ENCODE peak calls at places on chromosomes 13 and 19, in four cellular contexts. S is IMR-90, U is endothelial cell of umbilical vein, B is GM12878. O is an unnamed sample.

GRCh38 chr13:51218691-51219090 is 3.5 kb upstream of the FAM124A start:
- DNase-seq in U (no peak), B (no peak), S (no peak), O (no peak)

GRCh38 chr19:32230441-32230840 is 115.0 kb upstream of the ZNF507 start:
- DNase-seq in S (no peak), U (no peak), B (no peak), O (no peak)

GRCh38 chr19:9078651-9079050 is 8.2 kb upstream of the OR1M1 start:
- DNase-seq in B (no peak), U (no peak), S (no peak), O (no peak)

GRCh38 chr19:34145741-34146202 is 26.5 kb upstream of the LSM14A start:
- DNase-seq in B (no peak), S (peak), U (peak), O (peak)

GRCh38 chr13:44004881-44005280 is 125.2 kb downstream of the LACC1 start:
- DNase-seq in B (no peak), U (peak), S (peak), O (no peak)

GRCh38 chr13:24688901-24689300 is 8.7 kb downstream of the ATP12A start:
- DNase-seq in B (no peak), S (no peak), U (no peak), O (no peak)

GRCh38 chr13:78382481-78382880 is 220.9 kb downstream of the POU4F1 start:
- DNase-seq in S (no peak), U (no peak), B (no peak), O (no peak)

GRCh38 chr13:51874651-51875050 is 12.9 kb downstream of the CCDC70 start:
- DNase-seq in S (no peak), U (no peak), B (no peak), O (no peak)

GRCh38 chr13:66563076-66563475 is 667.1 kb downstream of the PCDH9 start:
- DNase-seq in B (no peak), U (no peak), S (peak), O (no peak)

GRCh38 chr13:112977525-112977924 is 8.5 kb downstream of the MCF2L start:
- DNase-seq in S (no peak), B (no peak), U (no peak), O (no peak)

GRCh38 chr13:42875448-42876269 is 94.3 kb downstream of the FAM216B start:
- DNase-seq in B (no peak), S (peak), U (peak), O (no peak)

GRCh38 chr19:50649433-50650391 is at the start of gene C19orf81:
- DNase-seq in U (no peak), S (peak), B (no peak), O (peak)

GRCh38 chr19:16579381-16579780 is 7.2 kb upstream of the SLC35E1 start:
- DNase-seq in S (no peak), B (no peak), U (no peak), O (no peak)

GRCh38 chr19:16603090-16603489 is 24.9 kb downstream of the MED26 start:
- DNase-seq in U (no peak), S (no peak), B (no peak), O (no peak)

GRCh38 chr13:37617162-37617561 is 18.6 kb upstream of the POSTN start:
- DNase-seq in S (peak), U (peak), B (no peak), O (no peak)

GRCh38 chr19:6616011-6616410 is 25.1 kb upstream of the CD70 start:
- DNase-seq in S (no peak), U (no peak), B (no peak), O (no peak)

GRCh38 chr19:46297700-46298476 is 1.0 kb downstream of the HIF3A start:
- DNase-seq in B (no peak), S (no peak), U (peak), O (peak)

GRCh38 chr19:2032296-2032941 is 16.9 kb upstream of the BTBD2 start:
- DNase-seq in B (no peak), U (peak), S (peak), O (no peak)

GRCh38 chr13:75798353-75799245 is 162.5 kb downstream of the LMO7 start:
- DNase-seq in U (peak), S (peak), B (no peak), O (no peak)

GRCh38 chr19:55253842-55254624 is 4.8 kb downstream of the PPP6R1 start:
- DNase-seq in S (no peak), U (peak), B (peak), O (no peak)

GRCh38 chr13:73368608-73369007 is 309.8 kb downstream of the KLF5 start:
- DNase-seq in B (no peak), S (no peak), U (no peak), O (no peak)

GRCh38 chr13:51221674-51222509 is at the start of gene FAM124A:
- DNase-seq in S (peak), B (no peak), U (peak), O (peak)

GRCh38 chr19:21568816-21569496 is 63.6 kb downstream of the ZNF429 start:
- DNase-seq in B (no peak), S (peak), U (no peak), O (no peak)

GRCh38 chr13:28854657-28855056 is 34.5 kb downstream of the MTUS2 start:
- DNase-seq in U (no peak), S (no peak), B (no peak), O (peak)

GRCh38 chr19:12779162-12779993 is 4.0 kb upstream of the HOOK2 start:
- DNase-seq in U (peak), S (peak), B (no peak), O (peak)

GRCh38 chr19:12825259-12826131 is 8.9 kb downstream of the RTBDN start:
- DNase-seq in U (peak), B (no peak), S (no peak), O (peak)

GRCh38 chr19:50669319-50670101 is 20.3 kb downstream of the C19orf81 start:
- DNase-seq in B (no peak), S (peak), U (peak), O (peak)

GRCh38 chr13:21823416-21823815 is 152.5 kb downstream of the FGF9 start:
- DNase-seq in B (no peak), S (no peak), U (no peak), O (no peak)

GRCh38 chr13:112455476-112456059 is 79.4 kb downstream of the SPACA7 start:
- DNase-seq in B (no peak), U (no peak), S (no peak), O (no peak)

GRCh38 chr13:86830046-86830445 is 841.1 kb upstream of the SLITRK5 start:
- DNase-seq in S (no peak), B (no peak), U (no peak), O (no peak)

GRCh38 chr13:95710313-95710712 is 33.4 kb downstream of the DNAJC3 start:
- DNase-seq in B (no peak), U (peak), S (peak), O (no peak)

DNA sequence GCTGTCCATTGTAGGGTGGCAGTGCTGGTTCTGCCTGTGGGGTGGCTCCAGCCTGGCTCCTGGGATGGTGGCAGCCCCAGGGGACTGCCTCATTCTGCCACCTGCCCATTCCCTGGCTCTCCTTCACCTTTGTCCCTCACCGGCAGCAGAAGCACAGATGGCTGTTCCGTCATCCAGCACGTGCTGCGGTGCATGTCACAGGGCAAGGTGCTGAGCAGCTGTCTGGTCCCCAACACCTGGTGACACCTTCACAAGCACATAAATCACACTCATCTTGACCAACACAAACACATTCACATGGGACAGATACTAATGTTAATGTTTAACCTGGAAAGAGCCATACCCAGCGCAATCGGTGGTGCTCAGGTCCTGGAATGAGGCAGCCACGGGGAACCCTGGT is 126.8 kb downstream of the UQCRFS1 start:
- DNase-seq in B (no peak), S (no peak), U (no peak), O (no peak)
- TF ChIP-seq FOS in B (no peak), S (no peak), U (no peak), O (no peak)

DNA sequence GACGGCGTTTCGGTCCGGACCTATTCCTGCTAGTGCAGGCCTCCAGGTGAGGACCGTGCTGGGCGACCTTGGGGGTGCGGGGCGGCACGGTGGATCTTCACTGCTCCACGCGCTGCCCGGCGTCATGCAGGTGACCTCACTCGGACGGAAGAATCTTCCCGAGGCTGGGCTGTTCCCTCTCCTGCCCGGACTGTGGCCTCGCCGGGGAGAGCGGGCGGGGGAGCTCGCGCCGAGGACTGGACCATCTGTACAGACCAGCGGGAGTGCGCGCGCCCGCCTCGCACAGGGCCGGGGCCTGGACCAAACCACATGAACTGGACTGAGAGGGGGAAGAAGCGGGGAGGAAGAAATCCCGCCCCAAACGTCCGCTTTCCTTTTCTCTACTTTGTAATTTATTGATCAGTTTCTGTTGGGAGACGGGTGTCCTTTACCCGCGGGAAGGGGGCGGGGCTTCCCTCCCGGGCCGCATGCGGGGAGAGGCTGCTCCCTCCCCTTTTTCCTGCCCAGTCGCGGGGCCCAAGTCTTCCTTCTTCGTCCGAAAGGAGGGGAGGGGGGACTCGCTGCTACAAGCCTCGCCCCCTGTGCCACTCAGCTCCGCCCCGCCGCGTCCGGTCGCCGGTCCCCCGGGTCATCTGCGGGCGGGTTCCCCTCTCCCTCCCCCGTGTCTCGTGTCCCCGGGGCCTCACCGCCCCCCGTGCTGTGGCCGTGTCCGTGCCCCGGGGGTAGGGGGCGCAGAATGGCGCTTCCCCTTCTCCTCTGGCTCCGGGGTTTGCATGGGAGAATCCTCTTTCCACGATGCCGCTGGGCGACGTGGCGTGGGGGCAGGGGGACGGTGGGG is 4.9 kb downstream of the HRC start:
- DNase-seq in S (peak), B (no peak), U (peak), O (peak)
- TF ChIP-seq FOS in S (no peak), B (no peak), U (no peak), O (no peak)

GRCh38 chr13:99433543-99434075 is 67.7 kb upstream of the TM9SF2 start:
- DNase-seq in B (no peak), U (no peak), S (no peak), O (no peak)

GRCh38 chr13:99434258-99434788 is 66.9 kb upstream of the TM9SF2 start:
- DNase-seq in S (no peak), B (no peak), U (no peak), O (peak)

GRCh38 chr13:99436686-99437416 is 64.4 kb upstream of the TM9SF2 start:
- DNase-seq in B (no peak), U (peak), S (peak), O (peak)

GRCh38 chr13:99435116-99435515 is 66.2 kb upstream of the TM9SF2 start:
- DNase-seq in U (no peak), S (no peak), B (no peak), O (no peak)

DNA sequence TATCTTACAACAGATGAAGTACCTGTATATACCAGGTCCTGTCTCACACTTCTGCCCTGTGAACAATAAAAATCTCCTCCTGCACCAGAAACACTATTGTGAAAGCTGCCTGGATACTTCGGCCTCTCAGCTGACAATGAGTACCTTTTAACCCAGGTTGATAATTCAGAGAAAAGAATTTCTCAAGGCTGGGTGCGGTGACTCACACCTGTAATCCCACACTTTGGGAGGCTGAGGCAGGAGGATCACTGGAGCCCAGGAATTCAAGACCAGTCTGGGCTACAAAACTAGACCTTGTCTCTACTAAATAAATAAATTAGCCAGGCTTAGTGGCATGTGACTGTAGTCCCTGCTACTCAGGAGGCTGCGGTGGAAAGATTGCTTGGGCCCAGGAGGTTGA is 65.3 kb upstream of the TM9SF2 start:
- DNase-seq in B (no peak), U (no peak), S (no peak), O (no peak)
- TF ChIP-seq FOS in B (no peak), U (no peak), S (no peak), O (no peak)

GRCh38 chr13:93296584-93296983 is 70.0 kb downstream of the GPC6 start:
- DNase-seq in U (no peak), S (peak), B (no peak), O (no peak)

GRCh38 chr13:93304134-93304533 is 77.5 kb downstream of the GPC6 start:
- DNase-seq in B (no peak), U (no peak), S (no peak), O (no peak)

GRCh38 chr13:93293716-93294115 is 67.1 kb downstream of the GPC6 start:
- DNase-seq in B (no peak), S (no peak), U (no peak), O (peak)

GRCh38 chr13:93298741-93299140 is 72.1 kb downstream of the GPC6 start:
- DNase-seq in B (no peak), S (peak), U (no peak), O (no peak)
- TF ChIP-seq FOS in B (no peak), S (no peak), U (no peak), O (no peak)

O was measured in K562.